ENCODE peak calls at places on chromosome 5, in five cellular contexts. One of them, this sample, is unnamed.

GRCh38 chr5:108743344-108743743 is 4.4 kb upstream of the FER start:
- DNase-seq in H1: no peak
- DNase-seq in HepG2: no peak
- DNase-seq in GM12878: no peak
- DNase-seq in A549: no peak
- DNase-seq in this sample: no peak

GRCh38 chr5:54360925-54361662 is 50.7 kb upstream of the ARL15 start:
- DNase-seq in A549: no peak
- DNase-seq in HepG2: no peak
- DNase-seq in H1: no peak
- DNase-seq in GM12878: no peak
- DNase-seq in this sample: no peak

GRCh38 chr5:68683632-68684035 is 410.2 kb upstream of the SLC30A5 start:
- DNase-seq in A549: peak
- DNase-seq in H1: no peak
- DNase-seq in GM12878: no peak
- DNase-seq in HepG2: no peak
- DNase-seq in this sample: no peak

GRCh38 chr5:27308151-27308550 is 269.8 kb upstream of the CDH9 start:
- DNase-seq in GM12878: no peak
- DNase-seq in HepG2: no peak
- DNase-seq in H1: no peak
- DNase-seq in A549: no peak
- DNase-seq in this sample: no peak

GRCh38 chr5:145980718-145981117 is 44.3 kb downstream of the SH3RF2 start:
- DNase-seq in GM12878: no peak
- DNase-seq in HepG2: no peak
- DNase-seq in H1: no peak
- DNase-seq in A549: no peak
- DNase-seq in this sample: no peak

GRCh38 chr5:75051217-75051751 is 1.1 kb downstream of the GCNT4 start:
- DNase-seq in GM12878: no peak
- DNase-seq in HepG2: no peak
- DNase-seq in A549: no peak
- DNase-seq in H1: no peak
- DNase-seq in this sample: no peak

GRCh38 chr5:172559004-172559932 is 81.8 kb upstream of the NEURL1B start:
- DNase-seq in HepG2: no peak
- DNase-seq in GM12878: no peak
- DNase-seq in H1: no peak
- DNase-seq in A549: no peak
- DNase-seq in this sample: no peak

GRCh38 chr5:170571331-170571731 is 67.5 kb downstream of the KCNIP1 start:
- DNase-seq in HepG2: peak
- DNase-seq in H1: no peak
- DNase-seq in A549: peak
- DNase-seq in GM12878: no peak
- DNase-seq in this sample: no peak

GRCh38 chr5:177389368-177390169 is 5.3 kb downstream of the SLC34A1 start:
- DNase-seq in A549: no peak
- DNase-seq in HepG2: peak
- DNase-seq in H1: no peak
- DNase-seq in GM12878: peak
- DNase-seq in this sample: no peak

GRCh38 chr5:108167174-108167573 is 214.7 kb downstream of the FBXL17 start:
- DNase-seq in A549: no peak
- DNase-seq in GM12878: no peak
- DNase-seq in HepG2: no peak
- DNase-seq in H1: no peak
- DNase-seq in this sample: no peak

GRCh38 chr5:9015937-9016270 is 530.0 kb downstream of the SEMA5A start:
- DNase-seq in GM12878: no peak
- DNase-seq in A549: no peak
- DNase-seq in H1: no peak
- DNase-seq in HepG2: no peak
- DNase-seq in this sample: no peak

GRCh38 chr5:84568171-84568570 is 183.5 kb upstream of the EDIL3 start:
- DNase-seq in HepG2: no peak
- DNase-seq in H1: no peak
- DNase-seq in GM12878: no peak
- DNase-seq in A549: no peak
- DNase-seq in this sample: no peak

GRCh38 chr5:181126841-181127240 is 4.1 kb downstream of the OR2V1 start:
- DNase-seq in A549: no peak
- DNase-seq in H1: no peak
- DNase-seq in HepG2: no peak
- DNase-seq in GM12878: no peak
- DNase-seq in this sample: no peak

GRCh38 chr5:54628049-54628448 is 110.5 kb downstream of the SNX18 start:
- DNase-seq in GM12878: no peak
- DNase-seq in H1: no peak
- DNase-seq in HepG2: peak
- DNase-seq in A549: no peak
- DNase-seq in this sample: no peak

GRCh38 chr5:69432412-69433206 is 17.7 kb downstream of the MARVELD2 start:
- DNase-seq in GM12878: peak
- DNase-seq in HepG2: no peak
- DNase-seq in H1: no peak
- DNase-seq in A549: no peak
- DNase-seq in this sample: no peak

GRCh38 chr5:56279291-56279690 is 46.2 kb upstream of the ANKRD55 start:
- DNase-seq in A549: no peak
- DNase-seq in H1: no peak
- DNase-seq in HepG2: no peak
- DNase-seq in GM12878: no peak
- DNase-seq in this sample: no peak

GRCh38 chr5:112549605-112550161 is 130.6 kb upstream of the EPB41L4A start:
- DNase-seq in H1: no peak
- DNase-seq in GM12878: no peak
- DNase-seq in HepG2: no peak
- DNase-seq in A549: no peak
- DNase-seq in this sample: no peak

GRCh38 chr5:59548807-59549357 is 344.6 kb downstream of the PDE4D start:
- DNase-seq in A549: peak
- DNase-seq in GM12878: no peak
- DNase-seq in H1: no peak
- DNase-seq in HepG2: peak
- DNase-seq in this sample: no peak

GRCh38 chr5:91528831-91529230 is 145.7 kb upstream of the ARRDC3 start:
- DNase-seq in HepG2: no peak
- DNase-seq in H1: no peak
- DNase-seq in GM12878: no peak
- DNase-seq in A549: no peak
- DNase-seq in this sample: no peak

GRCh38 chr5:139979518-139979917 is 63.6 kb downstream of the NRG2 start:
- DNase-seq in HepG2: no peak
- DNase-seq in H1: no peak
- DNase-seq in GM12878: no peak
- DNase-seq in A549: no peak
- DNase-seq in this sample: no peak

GRCh38 chr5:171630047-171630669 is 155.5 kb upstream of the SMIM23 start:
- DNase-seq in A549: peak
- DNase-seq in H1: no peak
- DNase-seq in GM12878: no peak
- DNase-seq in HepG2: no peak
- DNase-seq in this sample: peak

GRCh38 chr5:96844476-96844990 is 31.8 kb upstream of the ERAP2 start:
- DNase-seq in HepG2: no peak
- DNase-seq in A549: no peak
- DNase-seq in GM12878: no peak
- DNase-seq in H1: no peak
- DNase-seq in this sample: no peak

GRCh38 chr5:115542076-115542475 is 2.5 kb downstream of the FEM1C start:
- DNase-seq in HepG2: peak
- DNase-seq in GM12878: no peak
- DNase-seq in H1: no peak
- DNase-seq in A549: no peak
- DNase-seq in this sample: no peak

GRCh38 chr5:65506961-65507360 is 25.2 kb upstream of the ADAMTS6 start:
- DNase-seq in HepG2: no peak
- DNase-seq in A549: no peak
- DNase-seq in GM12878: no peak
- DNase-seq in H1: no peak
- DNase-seq in this sample: no peak

GRCh38 chr5:159001247-159001646 is 98.5 kb downstream of the EBF1 start:
- DNase-seq in H1: no peak
- DNase-seq in A549: no peak
- DNase-seq in HepG2: no peak
- DNase-seq in GM12878: no peak
- DNase-seq in this sample: no peak

GRCh38 chr5:173926359-173926758 is 38.2 kb downstream of the CPEB4 start:
- DNase-seq in A549: no peak
- DNase-seq in GM12878: no peak
- DNase-seq in H1: no peak
- DNase-seq in HepG2: no peak
- DNase-seq in this sample: no peak

GRCh38 chr5:57094753-57095683 is 78.8 kb upstream of the GPBP1 start:
- DNase-seq in GM12878: no peak
- DNase-seq in H1: peak
- DNase-seq in HepG2: peak
- DNase-seq in A549: no peak
- DNase-seq in this sample: no peak

DNA sequence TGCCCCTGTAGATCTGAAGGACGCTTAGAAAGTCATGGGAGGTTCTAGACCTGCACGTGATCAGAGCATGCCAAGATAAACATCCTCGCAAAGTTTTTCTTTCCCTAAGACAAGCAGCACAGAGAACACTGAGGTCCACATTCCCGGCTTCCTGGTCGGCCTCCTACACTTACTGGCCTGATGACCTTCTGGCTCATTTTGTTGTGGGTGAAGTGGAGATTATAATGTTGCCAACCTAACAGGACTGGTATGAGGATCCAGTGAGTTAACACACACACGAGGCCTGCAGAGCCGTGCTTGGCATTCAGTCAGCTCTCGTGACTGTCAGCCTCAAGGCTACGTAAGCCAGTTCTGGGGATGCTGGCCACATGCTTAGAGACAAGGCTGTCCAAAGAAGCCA is 186.0 kb downstream of the TENT4A start:
- DNase-seq in A549: no peak
- DNase-seq in H1: no peak
- DNase-seq in GM12878: no peak
- DNase-seq in HepG2: no peak
- DNase-seq in this sample: no peak
- TF ChIP-seq KDM1A in A549: no peak
- TF ChIP-seq KDM1A in H1: no peak
- TF ChIP-seq KDM1A in GM12878: no peak
- TF ChIP-seq KDM1A in HepG2: no peak
- TF ChIP-seq KDM1A in this sample: no peak

GRCh38 chr5:135890867-135891266 is 4.8 kb downstream of the IL9 start:
- DNase-seq in A549: no peak
- DNase-seq in GM12878: peak
- DNase-seq in H1: no peak
- DNase-seq in HepG2: no peak
- DNase-seq in this sample: no peak
- TF ChIP-seq RAD21 in A549: no peak
- TF ChIP-seq RAD21 in GM12878: no peak
- TF ChIP-seq RAD21 in H1: no peak
- TF ChIP-seq RAD21 in HepG2: no peak
- TF ChIP-seq RAD21 in this sample: no peak

DNA sequence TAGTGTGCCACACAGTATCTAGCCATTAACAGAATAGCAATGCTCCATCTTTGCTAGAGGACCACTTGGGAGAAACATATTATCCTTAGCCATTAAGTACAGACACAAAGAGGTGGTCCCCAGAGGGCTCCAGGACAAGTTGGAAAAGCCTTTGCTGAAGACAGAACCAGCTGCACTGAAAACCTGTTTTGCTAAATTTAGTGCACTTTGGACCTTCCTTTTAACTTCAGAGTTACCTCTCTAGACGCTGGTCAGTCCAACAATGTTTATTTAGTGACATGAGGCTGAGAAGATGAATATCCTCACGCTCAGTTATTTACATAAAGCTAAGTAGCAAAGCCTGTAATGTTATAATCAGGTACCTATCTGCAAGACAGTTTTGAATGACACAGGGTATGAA is 265.0 kb upstream of the ZNF608 start:
- DNase-seq in A549: no peak
- DNase-seq in HepG2: peak
- DNase-seq in GM12878: no peak
- DNase-seq in H1: no peak
- DNase-seq in this sample: no peak
- TF ChIP-seq KDM1A in A549: no peak
- TF ChIP-seq KDM1A in HepG2: no peak
- TF ChIP-seq KDM1A in GM12878: no peak
- TF ChIP-seq KDM1A in H1: no peak
- TF ChIP-seq KDM1A in this sample: no peak

GRCh38 chr5:176359658-176360057 is 1.9 kb downstream of the KIAA1191 start:
- DNase-seq in GM12878: no peak
- DNase-seq in A549: no peak
- DNase-seq in HepG2: no peak
- DNase-seq in H1: no peak
- DNase-seq in this sample: no peak

GRCh38 chr5:176361437-176362097 is at the start of gene KIAA1191:
- DNase-seq in HepG2: peak
- DNase-seq in H1: no peak
- DNase-seq in A549: peak
- DNase-seq in GM12878: peak
- DNase-seq in this sample: peak

GRCh38 chr5:176364765-176365662 is at the start of gene ARL10:
- DNase-seq in A549: no peak
- DNase-seq in H1: no peak
- DNase-seq in GM12878: no peak
- DNase-seq in HepG2: no peak
- DNase-seq in this sample: no peak

GRCh38 chr5:176362098-176362442 is 506 bp upstream of the KIAA1191 start:
- DNase-seq in A549: no peak
- DNase-seq in HepG2: no peak
- DNase-seq in GM12878: no peak
- DNase-seq in H1: no peak
- DNase-seq in this sample: peak

GRCh38 chr5:176360894-176361436 is 599 bp downstream of the KIAA1191 start:
- DNase-seq in GM12878: no peak
- DNase-seq in HepG2: no peak
- DNase-seq in A549: peak
- DNase-seq in H1: no peak
- DNase-seq in this sample: no peak
- TF ChIP-seq RAD21 in GM12878: no peak
- TF ChIP-seq RAD21 in HepG2: no peak
- TF ChIP-seq RAD21 in A549: no peak
- TF ChIP-seq RAD21 in H1: no peak
- TF ChIP-seq RAD21 in this sample: no peak